ENCODE peak calls at places on chromosome 10, in five cellular contexts. U, C, R, N and D are unnamed samples.

GRCh38 chr10:45433716-45434469 is 59.9 kb downstream of the ALOX5 start:
- DNase-seq in U (no peak), C (no peak), R (no peak), N (no peak), D (no peak)

GRCh38 chr10:18222870-18223269 is 82.6 kb downstream of the CACNB2 start:
- DNase-seq in U (no peak), C (no peak), R (no peak), N (no peak), D (no peak)

GRCh38 chr10:70430489-70431445 is 10.7 kb downstream of the NODAL start:
- DNase-seq in U (peak), C (no peak), R (peak), N (peak), D (peak)

GRCh38 chr10:60962946-60963345 is 19.0 kb upstream of the RHOBTB1 start:
- DNase-seq in U (no peak), C (no peak), R (no peak), N (no peak), D (no peak)

GRCh38 chr10:23198940-23199767 is 7.0 kb downstream of the PTF1A start:
- DNase-seq in U (peak), C (no peak), R (no peak), N (no peak), D (no peak)

GRCh38 chr10:103854687-103855423 is 521 bp downstream of the SH3PXD2A start:
- DNase-seq in U (peak), C (no peak), R (peak), N (peak), D (no peak)

GRCh38 chr10:12448729-12449391 is 99.5 kb downstream of the CAMK1D start:
- DNase-seq in U (no peak), C (peak), R (no peak), N (no peak), D (peak)

GRCh38 chr10:122292376-122292775 is 21.3 kb downstream of the BTBD16 start:
- DNase-seq in U (no peak), C (no peak), R (peak), N (no peak), D (no peak)

GRCh38 chr10:119219747-119220320 is 12.5 kb downstream of the GRK5 start:
- DNase-seq in U (no peak), C (no peak), R (peak), N (no peak), D (no peak)

GRCh38 chr10:48839809-48840679 is 99.6 kb downstream of the LRRC18 start:
- DNase-seq in U (no peak), C (no peak), R (no peak), N (no peak), D (no peak)

GRCh38 chr10:87684001-87684628 is 24.4 kb downstream of the PAPSS2 start:
- DNase-seq in U (no peak), C (no peak), R (no peak), N (no peak), D (no peak)

GRCh38 chr10:65040796-65041195 is 1519.6 kb downstream of the REEP3 start:
- DNase-seq in U (no peak), C (no peak), R (no peak), N (no peak), D (no peak)

GRCh38 chr10:113019692-113020424 is 69.8 kb downstream of the TCF7L2 start:
- DNase-seq in U (peak), C (no peak), R (peak), N (no peak), D (no peak)

GRCh38 chr10:123007558-123008378 is 827 bp downstream of the IKZF5 start:
- DNase-seq in U (peak), C (peak), R (peak), N (no peak), D (peak)

GRCh38 chr10:79983286-79983909 is 34.5 kb upstream of the SFTPD start:
- DNase-seq in U (no peak), C (no peak), R (no peak), N (peak), D (no peak)

GRCh38 chr10:14010083-14010551 is 320.6 kb downstream of the FRMD4A start:
- DNase-seq in U (peak), C (no peak), R (no peak), N (peak), D (no peak)

GRCh38 chr10:121323448-121323847 is 274.8 kb downstream of the FGFR2 start:
- DNase-seq in U (no peak), C (no peak), R (no peak), N (no peak), D (no peak)

GRCh38 chr10:14584643-14585042 is 190.1 kb downstream of the FAM107B start:
- DNase-seq in U (no peak), C (no peak), R (no peak), N (no peak), D (no peak)

GRCh38 chr10:5991708-5992107 is 14.4 kb upstream of the IL15RA start:
- DNase-seq in U (no peak), C (no peak), R (no peak), N (no peak), D (no peak)

GRCh38 chr10:5996696-5997095 is 19.4 kb upstream of the IL15RA start:
- DNase-seq in U (peak), C (no peak), R (no peak), N (no peak), D (no peak)

GRCh38 chr10:5988336-5988920 is 11.1 kb upstream of the IL15RA start:
- DNase-seq in U (no peak), C (no peak), R (no peak), N (no peak), D (no peak)

GRCh38 chr10:5987747-5988146 is 10.4 kb upstream of the IL15RA start:
- DNase-seq in U (no peak), C (no peak), R (peak), N (peak), D (no peak)

DNA sequence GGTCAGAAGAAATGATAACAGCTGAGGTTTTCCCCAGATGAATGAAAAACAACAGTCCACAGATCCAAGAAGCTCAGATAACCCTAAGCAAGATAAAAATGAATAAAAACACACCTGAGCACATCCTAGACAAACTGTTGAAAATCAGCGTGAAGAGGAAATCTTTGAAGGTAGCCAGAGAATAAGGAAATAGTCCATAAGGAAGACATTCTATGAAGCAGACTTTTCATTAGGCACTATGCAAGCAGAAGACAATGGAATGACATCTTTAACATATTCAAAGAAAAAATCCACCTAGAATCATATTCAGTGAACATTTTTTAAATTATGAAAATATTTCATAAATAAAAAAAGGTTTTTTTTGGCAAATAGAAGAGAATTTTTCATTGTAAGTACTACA is 15.1 kb upstream of the IL15RA start:
- DNase-seq in U (no peak), C (no peak), R (no peak), N (no peak), D (no peak)
- TF ChIP-seq CTCF in U (no peak), C (no peak), R (no peak), N (no peak), D (no peak)

GRCh38 chr10:34589275-34589674 is 225.8 kb downstream of the PARD3 start:
- DNase-seq in U (no peak), C (no peak), R (no peak), N (no peak), D (no peak)

GRCh38 chr10:34587002-34587740 is 227.9 kb downstream of the PARD3 start:
- DNase-seq in U (no peak), C (no peak), R (no peak), N (no peak), D (no peak)

GRCh38 chr10:34585422-34586115 is 229.5 kb downstream of the PARD3 start:
- DNase-seq in U (no peak), C (no peak), R (no peak), N (no peak), D (no peak)

GRCh38 chr10:34593955-34594354 is 221.1 kb downstream of the PARD3 start:
- DNase-seq in U (no peak), C (no peak), R (no peak), N (no peak), D (no peak)

GRCh38 chr10:34590802-34591201 is 224.3 kb downstream of the PARD3 start:
- DNase-seq in U (no peak), C (no peak), R (no peak), N (no peak), D (no peak)
- TF ChIP-seq CTCF in U (no peak), C (no peak), R (no peak), N (no peak), D (no peak)

DNA sequence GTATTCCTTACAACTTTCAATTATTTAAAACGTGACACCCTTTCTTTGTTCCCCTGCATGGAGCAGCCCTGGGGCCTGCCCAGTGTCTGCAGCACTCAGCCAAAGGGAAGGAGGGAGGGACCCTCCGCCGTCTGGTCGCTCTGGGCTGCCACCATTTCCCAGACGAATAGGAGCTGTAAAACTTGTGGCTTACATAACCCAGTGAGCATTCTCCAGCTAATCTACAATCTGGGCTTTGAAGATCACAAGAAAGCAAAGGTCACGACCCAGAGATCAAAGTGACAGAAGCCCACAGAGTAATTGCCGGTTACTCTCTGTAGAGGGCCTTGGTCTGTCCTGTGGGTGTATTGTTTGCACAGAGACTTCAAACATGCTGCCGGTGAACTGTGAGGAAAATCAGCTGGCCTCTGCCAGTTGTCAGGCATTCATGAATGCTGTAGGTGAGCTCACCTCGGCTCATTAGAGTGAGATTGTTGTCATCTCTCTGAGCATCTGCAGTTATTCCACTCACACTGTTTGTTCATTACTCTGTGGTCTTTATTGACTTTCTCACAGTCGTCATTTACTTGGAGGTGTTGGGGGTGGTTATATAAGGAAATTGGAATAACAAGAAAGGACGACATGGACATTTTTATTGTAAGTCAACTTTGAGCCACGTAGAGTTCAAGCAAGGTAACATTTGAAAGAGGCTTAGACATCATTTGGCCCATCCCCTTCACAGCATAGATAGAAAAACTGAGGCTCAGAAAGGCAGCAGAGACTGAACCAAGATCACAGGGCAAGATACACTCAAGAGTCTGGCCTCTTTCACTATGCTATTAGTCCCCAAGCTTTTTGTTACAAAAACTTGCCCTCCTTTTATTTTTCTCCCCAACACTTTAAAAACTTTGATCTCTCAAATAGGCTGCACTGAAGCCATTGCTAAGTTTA is 619.8 kb downstream of the LRMDA start:
- DNase-seq in U (peak), C (no peak), R (no peak), N (no peak), D (no peak)
- TF ChIP-seq CTCF in U (peak), C (no peak), R (no peak), N (no peak), D (no peak)

GRCh38 chr10:115441907-115442520 is 348.8 kb downstream of the ATRNL1 start:
- DNase-seq in U (no peak), C (no peak), R (no peak), N (no peak), D (no peak)
- TF ChIP-seq CTCF in U (peak), C (peak), R (no peak), N (peak), D (no peak)